ENCODE peak calls at places on chromosomes 2 and 18, in six cellular contexts. B is stomach, R is upper lobe of left lung, Z is sigmoid colon, C is HepG2, H is H1. S is an unnamed sample.

GRCh38 chr18:36772339-36772738 is 56.5 kb downstream of the TPGS2 start:
- DNase-seq in B (no peak), R (no peak), H (no peak), C (no peak), Z (no peak), S (no peak)

GRCh38 chr2:224850081-224850480 is 133.9 kb upstream of the CCDC195 start:
- DNase-seq in Z (no peak), H (no peak), B (no peak), C (no peak), R (no peak), S (no peak)

GRCh38 chr2:241673797-241674725 is 12.6 kb downstream of the DTYMK start:
- DNase-seq in H (no peak), R (peak), Z (no peak), C (peak), B (no peak), S (no peak)

GRCh38 chr2:190637331-190637734 is 11.6 kb upstream of the NAB1 start:
- DNase-seq in H (no peak), R (no peak), Z (no peak), B (no peak), C (no peak), S (no peak)

GRCh38 chr2:28232267-28232666 is 160.4 kb upstream of the FOSL2 start:
- DNase-seq in Z (no peak), R (no peak), C (no peak), H (no peak), B (no peak), S (no peak)

GRCh38 chr2:10161961-10162441 is 39.5 kb downstream of the RRM2 start:
- DNase-seq in B (no peak), H (no peak), C (no peak), R (no peak), Z (no peak), S (no peak)

GRCh38 chr2:107663632-107664031 is 163.1 kb upstream of the RGPD4 start:
- DNase-seq in Z (no peak), C (no peak), R (no peak), H (no peak), B (no peak), S (no peak)

GRCh38 chr2:128457716-128458115 is 139.0 kb upstream of the HS6ST1 start:
- DNase-seq in C (no peak), Z (no peak), H (no peak), R (no peak), B (peak), S (no peak)

GRCh38 chr2:128425731-128426620 is 107.3 kb upstream of the HS6ST1 start:
- DNase-seq in R (no peak), B (no peak), Z (peak), H (no peak), C (no peak), S (no peak)

GRCh38 chr18:4203525-4203924 is 251.6 kb downstream of the DLGAP1 start:
- DNase-seq in R (no peak), C (no peak), Z (no peak), H (no peak), B (no peak), S (no peak)

GRCh38 chr2:33411765-33412164 is 64.7 kb upstream of the RASGRP3 start:
- DNase-seq in Z (no peak), B (no peak), H (no peak), R (no peak), C (peak), S (no peak)

GRCh38 chr2:101231253-101231652 is 21.4 kb upstream of the CNOT11 start:
- DNase-seq in R (no peak), B (no peak), H (no peak), C (no peak), Z (no peak), S (no peak)

GRCh38 chr2:229133155-229133772 is 137.8 kb downstream of the PID1 start:
- DNase-seq in R (no peak), C (peak), H (no peak), B (no peak), Z (no peak), S (no peak)

GRCh38 chr2:62458206-62459035 is 47.6 kb downstream of the TMEM17 start:
- DNase-seq in Z (no peak), R (no peak), C (no peak), H (no peak), B (no peak), S (no peak)

GRCh38 chr2:65351948-65352595 is 80.3 kb downstream of the SPRED2 start:
- DNase-seq in H (no peak), Z (no peak), C (no peak), B (no peak), R (no peak), S (no peak)

GRCh38 chr2:216188956-216189355 is 79.8 kb downstream of the XRCC5 start:
- DNase-seq in B (no peak), R (no peak), H (no peak), Z (no peak), C (no peak), S (no peak)

GRCh38 chr2:239441261-239441701 is 40.5 kb upstream of the HDAC4 start:
- DNase-seq in Z (no peak), H (no peak), C (no peak), B (no peak), R (no peak), S (no peak)

GRCh38 chr2:53750369-53750768 is 17.2 kb upstream of the CHAC2 start:
- DNase-seq in H (no peak), R (no peak), C (no peak), Z (no peak), B (no peak), S (no peak)

GRCh38 chr2:225584821-225585220 is 185.3 kb downstream of the NYAP2 start:
- DNase-seq in R (no peak), Z (no peak), C (no peak), B (no peak), H (no peak), S (no peak)

GRCh38 chr2:120066708-120067547 is 54.1 kb downstream of the EPB41L5 start:
- DNase-seq in C (peak), H (no peak), B (no peak), R (no peak), Z (no peak), S (no peak)

GRCh38 chr2:26471278-26471677 is 6.6 kb downstream of the OTOF start:
- DNase-seq in C (no peak), R (no peak), Z (no peak), B (no peak), H (no peak), S (no peak)

GRCh38 chr2:184599054-184599874 is 935 bp downstream of the ZNF804A start:
- DNase-seq in B (no peak), Z (no peak), H (no peak), R (no peak), C (no peak), S (no peak)

GRCh38 chr2:174699993-174700766 is 64.1 kb downstream of the CHRNA1 start:
- DNase-seq in B (no peak), C (peak), Z (no peak), H (no peak), R (no peak), S (no peak)

GRCh38 chr18:644395-645004 is 13.0 kb upstream of the TYMS start:
- DNase-seq in Z (no peak), H (no peak), R (no peak), B (no peak), C (peak), S (no peak)

GRCh38 chr2:112603731-112604130 is 19.3 kb downstream of the CHCHD5 start:
- DNase-seq in C (no peak), H (no peak), B (no peak), Z (no peak), R (no peak), S (no peak)

GRCh38 chr2:232211743-232212686 is 166.5 kb upstream of the ALPP start:
- DNase-seq in Z (no peak), R (no peak), B (peak), C (no peak), H (no peak), S (no peak)
- TF ChIP-seq EP300 in Z (no peak), R (no peak), B (no peak), C (no peak), H (no peak), S (no peak)

DNA sequence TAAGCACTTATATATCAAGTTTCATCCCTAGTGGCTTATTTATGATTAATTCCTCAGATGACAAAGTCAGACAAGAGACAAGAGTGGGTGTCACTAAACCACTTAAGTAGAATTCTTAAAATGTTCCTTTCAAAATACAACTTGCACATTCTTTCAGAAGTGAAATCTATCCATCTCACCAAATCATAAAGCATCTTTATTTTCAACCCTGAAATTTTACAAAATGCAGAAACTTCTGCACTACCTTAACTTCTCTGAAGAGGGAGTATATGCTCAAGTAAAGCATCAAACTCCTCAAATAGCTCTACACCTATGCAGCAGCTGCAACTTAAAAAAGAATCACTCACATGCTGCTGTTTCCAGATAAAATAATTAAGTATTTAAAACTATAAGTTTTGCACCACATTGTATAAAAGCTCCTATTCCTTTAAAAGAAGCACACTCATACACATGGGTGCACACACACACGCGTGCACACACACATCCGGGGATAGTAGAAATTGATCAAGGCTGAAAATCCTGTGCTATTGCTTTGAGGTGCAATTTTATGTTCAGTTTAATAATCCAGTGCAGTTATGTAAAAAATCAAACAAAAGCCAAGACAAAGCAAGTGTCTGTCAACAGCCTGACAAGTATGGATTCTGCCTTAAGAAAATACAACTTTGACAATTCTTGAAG is 244.5 kb downstream of the TCF4 start:
- DNase-seq in H (no peak), B (no peak), C (no peak), R (no peak), Z (no peak), S (no peak)
- H3K27ac ChIP-seq in H (no peak), B (no peak), C (no peak), R (no peak), Z (no peak), S (no peak)

DNA sequence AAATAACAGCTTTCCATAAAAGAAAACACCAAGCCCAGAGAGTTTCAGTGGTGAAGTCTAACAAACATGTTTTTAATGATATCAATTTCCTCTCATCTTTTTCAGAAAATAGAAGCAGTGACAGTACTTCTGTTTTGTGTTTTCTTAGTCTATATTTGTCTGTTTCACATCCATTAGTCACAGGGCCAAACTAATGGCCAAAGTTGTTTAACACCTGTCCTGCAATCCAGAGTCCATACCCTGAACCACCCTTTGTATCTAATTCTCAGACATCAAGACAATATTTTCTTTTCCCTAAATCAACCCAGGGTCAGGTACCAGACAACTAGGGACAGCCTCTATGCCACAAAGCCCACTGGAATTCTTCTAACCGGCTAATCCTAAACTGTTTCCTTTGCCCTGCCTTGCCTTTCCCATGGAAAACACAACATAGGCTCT is 25.9 kb downstream of the TMSB10 start:
- DNase-seq in R (no peak), C (no peak), H (no peak), Z (no peak), B (no peak), S (no peak)
- TF ChIP-seq EP300 in R (no peak), C (no peak), H (no peak), Z (no peak), B (no peak), S (no peak)

GRCh38 chr18:75054611-75055010 is 154.3 kb downstream of the PTGR3 start:
- DNase-seq in R (no peak), H (no peak), Z (no peak), B (no peak), C (no peak), S (no peak)
- H3K27ac ChIP-seq in R (no peak), H (no peak), Z (no peak), B (no peak), C (no peak), S (no peak)

S was measured in ovary.